ENCODE peak calls at places on chromosomes 1 and 21, in six cellular contexts. One of them, this sample, is unnamed.

GRCh38 chr1:89690595-89690994 is 57.7 kb downstream of the LRRC8C start:
- DNase-seq in heart right ventricle: no peak
- DNase-seq in HFF-Myc: no peak
- DNase-seq in brain microvascular endothelial cell: no peak
- DNase-seq in fibroblast of the aortic adventitia: no peak
- DNase-seq in GM13976: no peak
- DNase-seq in this sample: no peak

GRCh38 chr1:178142806-178143205 is 48.9 kb downstream of the RASAL2 start:
- DNase-seq in GM13976: no peak
- DNase-seq in fibroblast of the aortic adventitia: no peak
- DNase-seq in HFF-Myc: no peak
- DNase-seq in heart right ventricle: no peak
- DNase-seq in brain microvascular endothelial cell: no peak
- DNase-seq in this sample: no peak

GRCh38 chr1:149849246-149849946 is 50.0 kb upstream of the BOLA1 start:
- DNase-seq in fibroblast of the aortic adventitia: no peak
- DNase-seq in heart right ventricle: no peak
- DNase-seq in brain microvascular endothelial cell: no peak
- DNase-seq in HFF-Myc: no peak
- DNase-seq in GM13976: no peak
- DNase-seq in this sample: no peak

GRCh38 chr1:31502926-31503511 is 73.3 kb upstream of the TINAGL1 start:
- DNase-seq in heart right ventricle: no peak
- DNase-seq in GM13976: no peak
- DNase-seq in brain microvascular endothelial cell: no peak
- DNase-seq in fibroblast of the aortic adventitia: no peak
- DNase-seq in HFF-Myc: no peak
- DNase-seq in this sample: no peak

GRCh38 chr1:2132222-2133038 is 62.1 kb downstream of the FAAP20 start:
- DNase-seq in HFF-Myc: no peak
- DNase-seq in brain microvascular endothelial cell: peak
- DNase-seq in heart right ventricle: peak
- DNase-seq in fibroblast of the aortic adventitia: peak
- DNase-seq in GM13976: no peak
- DNase-seq in this sample: no peak

GRCh38 chr1:99548924-99549605 is 96.8 kb upstream of the PALMD start:
- DNase-seq in heart right ventricle: no peak
- DNase-seq in fibroblast of the aortic adventitia: peak
- DNase-seq in GM13976: no peak
- DNase-seq in brain microvascular endothelial cell: peak
- DNase-seq in HFF-Myc: no peak
- DNase-seq in this sample: no peak

GRCh38 chr1:1204425-1204920 is 1.9 kb downstream of the TNFRSF18 start:
- DNase-seq in fibroblast of the aortic adventitia: no peak
- DNase-seq in brain microvascular endothelial cell: no peak
- DNase-seq in HFF-Myc: no peak
- DNase-seq in heart right ventricle: no peak
- DNase-seq in GM13976: no peak
- DNase-seq in this sample: peak

GRCh38 chr1:8873506-8874229 is 4.8 kb downstream of the ENO1 start:
- DNase-seq in brain microvascular endothelial cell: peak
- DNase-seq in HFF-Myc: peak
- DNase-seq in heart right ventricle: peak
- DNase-seq in GM13976: no peak
- DNase-seq in fibroblast of the aortic adventitia: peak
- DNase-seq in this sample: no peak

GRCh38 chr1:204308023-204308628 is 51.6 kb downstream of the PLEKHA6 start:
- DNase-seq in HFF-Myc: no peak
- DNase-seq in brain microvascular endothelial cell: no peak
- DNase-seq in fibroblast of the aortic adventitia: peak
- DNase-seq in GM13976: no peak
- DNase-seq in heart right ventricle: no peak
- DNase-seq in this sample: no peak

GRCh38 chr1:232657426-232657825 is 27.5 kb upstream of the SIPA1L2 start:
- DNase-seq in fibroblast of the aortic adventitia: peak
- DNase-seq in heart right ventricle: no peak
- DNase-seq in brain microvascular endothelial cell: no peak
- DNase-seq in HFF-Myc: no peak
- DNase-seq in GM13976: no peak
- DNase-seq in this sample: no peak

GRCh38 chr1:180042994-180043622 is 88.5 kb downstream of the CEP350 start:
- DNase-seq in fibroblast of the aortic adventitia: peak
- DNase-seq in HFF-Myc: no peak
- DNase-seq in GM13976: no peak
- DNase-seq in brain microvascular endothelial cell: peak
- DNase-seq in heart right ventricle: no peak
- DNase-seq in this sample: no peak

GRCh38 chr1:6072774-6073479 is 27.2 kb downstream of the KCNAB2 start:
- DNase-seq in fibroblast of the aortic adventitia: no peak
- DNase-seq in GM13976: no peak
- DNase-seq in heart right ventricle: no peak
- DNase-seq in brain microvascular endothelial cell: no peak
- DNase-seq in HFF-Myc: no peak
- DNase-seq in this sample: no peak

GRCh38 chr1:198636391-198636790 is 2.4 kb upstream of the PTPRC start:
- DNase-seq in brain microvascular endothelial cell: no peak
- DNase-seq in GM13976: no peak
- DNase-seq in fibroblast of the aortic adventitia: no peak
- DNase-seq in HFF-Myc: no peak
- DNase-seq in heart right ventricle: no peak
- DNase-seq in this sample: no peak

GRCh38 chr1:82464362-82464931 is 663.7 kb downstream of the ADGRL2 start:
- DNase-seq in heart right ventricle: peak
- DNase-seq in GM13976: no peak
- DNase-seq in brain microvascular endothelial cell: peak
- DNase-seq in fibroblast of the aortic adventitia: peak
- DNase-seq in HFF-Myc: no peak
- DNase-seq in this sample: no peak

GRCh38 chr1:202844935-202845334 is 34.2 kb downstream of the PCAT6 start:
- DNase-seq in brain microvascular endothelial cell: no peak
- DNase-seq in GM13976: no peak
- DNase-seq in HFF-Myc: no peak
- DNase-seq in heart right ventricle: no peak
- DNase-seq in fibroblast of the aortic adventitia: no peak
- DNase-seq in this sample: no peak

GRCh38 chr1:210674151-210674550 is 345.4 kb downstream of the HHAT start:
- DNase-seq in brain microvascular endothelial cell: no peak
- DNase-seq in fibroblast of the aortic adventitia: no peak
- DNase-seq in GM13976: no peak
- DNase-seq in heart right ventricle: no peak
- DNase-seq in HFF-Myc: no peak
- DNase-seq in this sample: no peak

GRCh38 chr1:21818661-21819060 is 6.6 kb downstream of the LDLRAD2 start:
- DNase-seq in GM13976: peak
- DNase-seq in heart right ventricle: peak
- DNase-seq in HFF-Myc: no peak
- DNase-seq in brain microvascular endothelial cell: no peak
- DNase-seq in fibroblast of the aortic adventitia: peak
- DNase-seq in this sample: peak

GRCh38 chr21:20789696-20790095 is 208.5 kb upstream of the NCAM2 start:
- DNase-seq in brain microvascular endothelial cell: no peak
- DNase-seq in heart right ventricle: no peak
- DNase-seq in GM13976: no peak
- DNase-seq in fibroblast of the aortic adventitia: peak
- DNase-seq in HFF-Myc: no peak
- DNase-seq in this sample: no peak

GRCh38 chr21:34574581-34574980 is 40.3 kb downstream of the RCAN1 start:
- DNase-seq in GM13976: no peak
- DNase-seq in HFF-Myc: no peak
- DNase-seq in fibroblast of the aortic adventitia: no peak
- DNase-seq in heart right ventricle: no peak
- DNase-seq in brain microvascular endothelial cell: no peak
- DNase-seq in this sample: no peak

GRCh38 chr21:36419996-36420395 is 34.8 kb downstream of the CHAF1B start:
- DNase-seq in heart right ventricle: peak
- DNase-seq in brain microvascular endothelial cell: peak
- DNase-seq in fibroblast of the aortic adventitia: peak
- DNase-seq in HFF-Myc: peak
- DNase-seq in GM13976: peak
- DNase-seq in this sample: peak

DNA sequence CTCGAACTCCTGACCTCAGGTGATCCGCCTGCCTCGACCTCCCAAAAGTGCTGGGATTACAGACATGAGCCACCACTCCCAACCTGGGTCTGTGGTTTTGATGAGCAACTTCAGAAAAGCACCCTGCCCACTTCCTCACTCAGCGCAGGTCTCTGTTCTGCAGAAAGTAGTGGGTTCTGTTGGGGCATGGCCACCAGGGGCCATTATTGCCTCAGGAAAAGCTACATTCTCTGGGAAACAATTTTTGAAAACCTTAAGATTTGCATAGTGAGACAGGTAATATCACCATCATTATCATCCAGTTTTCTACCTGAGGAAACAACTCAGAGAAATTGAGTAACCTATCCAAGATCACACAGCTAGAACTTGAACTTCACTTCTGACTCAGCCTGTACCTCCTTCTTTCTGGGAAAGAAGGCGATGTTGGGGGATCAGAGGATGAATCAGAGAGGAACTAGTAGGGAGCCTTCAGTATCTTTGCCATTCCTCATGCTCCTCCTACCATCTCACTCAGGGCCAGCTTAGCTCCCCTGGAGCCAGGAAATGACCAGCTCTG is 7.1 kb upstream of the NES start:
- DNase-seq in heart right ventricle: no peak
- DNase-seq in GM13976: no peak
- DNase-seq in HFF-Myc: no peak
- DNase-seq in fibroblast of the aortic adventitia: peak
- DNase-seq in brain microvascular endothelial cell: no peak
- DNase-seq in this sample: no peak
- TF ChIP-seq CTCF in heart right ventricle: no peak
- TF ChIP-seq CTCF in GM13976: no peak
- TF ChIP-seq CTCF in HFF-Myc: no peak
- TF ChIP-seq CTCF in fibroblast of the aortic adventitia: peak
- TF ChIP-seq CTCF in brain microvascular endothelial cell: peak
- TF ChIP-seq CTCF in this sample: no peak

DNA sequence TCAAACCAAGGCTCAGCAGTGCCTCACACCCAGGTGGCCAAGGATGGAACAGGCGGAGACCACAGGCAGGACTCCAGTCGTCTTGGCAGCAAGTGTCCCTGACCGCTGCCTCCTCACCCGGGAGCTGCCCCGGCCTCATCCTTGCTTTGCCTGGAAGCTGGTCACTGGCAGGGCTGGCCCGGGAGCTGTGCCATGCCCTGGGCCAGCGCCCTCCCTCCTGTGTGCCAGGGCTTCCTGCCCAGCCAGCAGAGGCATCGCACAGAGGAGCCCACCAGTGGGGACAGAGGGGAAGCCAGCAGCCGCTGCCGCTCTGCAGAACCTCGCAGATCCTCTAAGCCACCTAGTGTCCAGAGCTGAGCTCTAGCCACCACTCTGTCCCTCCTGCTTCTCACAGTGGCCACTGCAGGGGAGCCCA is 7.8 kb downstream of the CASZ1 start:
- DNase-seq in HFF-Myc: no peak
- DNase-seq in heart right ventricle: peak
- DNase-seq in brain microvascular endothelial cell: no peak
- DNase-seq in fibroblast of the aortic adventitia: no peak
- DNase-seq in GM13976: no peak
- DNase-seq in this sample: peak
- TF ChIP-seq CTCF in HFF-Myc: no peak
- TF ChIP-seq CTCF in heart right ventricle: peak
- TF ChIP-seq CTCF in brain microvascular endothelial cell: peak
- TF ChIP-seq CTCF in fibroblast of the aortic adventitia: no peak
- TF ChIP-seq CTCF in GM13976: no peak
- TF ChIP-seq CTCF in this sample: no peak

GRCh38 chr21:31948681-31949080 is 75.9 kb downstream of the HUNK start:
- DNase-seq in brain microvascular endothelial cell: no peak
- DNase-seq in fibroblast of the aortic adventitia: no peak
- DNase-seq in heart right ventricle: no peak
- DNase-seq in GM13976: no peak
- DNase-seq in HFF-Myc: no peak
- DNase-seq in this sample: no peak

GRCh38 chr21:31943586-31943985 is 70.8 kb downstream of the HUNK start:
- DNase-seq in HFF-Myc: no peak
- DNase-seq in fibroblast of the aortic adventitia: no peak
- DNase-seq in GM13976: no peak
- DNase-seq in heart right ventricle: no peak
- DNase-seq in brain microvascular endothelial cell: no peak
- DNase-seq in this sample: no peak

GRCh38 chr21:31945116-31945515 is 72.3 kb downstream of the HUNK start:
- DNase-seq in brain microvascular endothelial cell: no peak
- DNase-seq in HFF-Myc: no peak
- DNase-seq in heart right ventricle: no peak
- DNase-seq in GM13976: no peak
- DNase-seq in fibroblast of the aortic adventitia: no peak
- DNase-seq in this sample: no peak

GRCh38 chr21:31946236-31946635 is 73.4 kb downstream of the HUNK start:
- DNase-seq in fibroblast of the aortic adventitia: no peak
- DNase-seq in heart right ventricle: no peak
- DNase-seq in GM13976: no peak
- DNase-seq in brain microvascular endothelial cell: no peak
- DNase-seq in HFF-Myc: no peak
- DNase-seq in this sample: no peak

DNA sequence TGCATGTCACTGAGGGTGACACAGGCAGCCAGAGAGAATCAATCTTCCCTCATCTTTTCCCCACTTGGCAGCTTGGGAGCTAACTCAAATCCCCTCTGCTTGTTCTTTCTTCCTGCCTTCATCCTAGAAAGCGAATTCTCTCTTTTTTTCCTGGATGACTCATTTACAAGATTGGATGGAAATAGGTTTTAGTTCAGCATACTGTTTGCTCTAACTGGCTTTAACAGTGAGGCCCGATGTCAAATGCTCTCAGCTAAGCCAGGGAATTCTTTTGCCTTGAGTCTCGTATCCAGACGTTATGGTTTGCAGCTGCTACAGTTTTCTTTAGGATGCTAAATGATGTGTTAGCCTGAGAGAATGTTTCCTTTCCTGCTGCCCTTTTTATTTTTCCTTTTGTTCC is 72.8 kb downstream of the HUNK start:
- DNase-seq in brain microvascular endothelial cell: no peak
- DNase-seq in heart right ventricle: no peak
- DNase-seq in GM13976: no peak
- DNase-seq in HFF-Myc: peak
- DNase-seq in fibroblast of the aortic adventitia: peak
- DNase-seq in this sample: no peak
- TF ChIP-seq CTCF in brain microvascular endothelial cell: no peak
- TF ChIP-seq CTCF in heart right ventricle: no peak
- TF ChIP-seq CTCF in GM13976: no peak
- TF ChIP-seq CTCF in HFF-Myc: no peak
- TF ChIP-seq CTCF in fibroblast of the aortic adventitia: no peak
- TF ChIP-seq CTCF in this sample: no peak

DNA sequence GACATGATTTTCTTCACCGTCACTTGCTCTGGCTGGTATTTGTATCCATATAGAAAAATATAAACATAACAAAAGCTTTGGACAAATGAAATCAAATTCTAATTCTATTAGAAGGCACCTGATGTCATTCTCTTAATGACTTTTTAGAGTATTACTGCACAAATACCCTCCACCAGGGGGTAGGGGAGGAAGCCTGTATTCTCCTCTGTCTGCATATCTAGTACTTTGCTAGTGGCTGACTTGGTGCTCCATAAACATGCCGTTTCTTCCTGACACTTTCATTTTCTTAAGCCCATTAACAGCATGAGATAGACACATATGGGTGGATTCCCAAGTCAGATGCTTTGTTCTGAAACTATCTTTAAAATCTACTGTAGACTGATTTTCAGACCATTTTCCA is 20.6 kb upstream of the KCNJ15 start:
- DNase-seq in brain microvascular endothelial cell: peak
- DNase-seq in GM13976: no peak
- DNase-seq in HFF-Myc: no peak
- DNase-seq in fibroblast of the aortic adventitia: no peak
- DNase-seq in heart right ventricle: no peak
- DNase-seq in this sample: no peak
- TF ChIP-seq CTCF in brain microvascular endothelial cell: peak
- TF ChIP-seq CTCF in GM13976: no peak
- TF ChIP-seq CTCF in HFF-Myc: no peak
- TF ChIP-seq CTCF in fibroblast of the aortic adventitia: no peak
- TF ChIP-seq CTCF in heart right ventricle: no peak
- TF ChIP-seq CTCF in this sample: no peak

GRCh38 chr1:91805343-91805801 is 80.6 kb downstream of the TGFBR3 start:
- DNase-seq in GM13976: no peak
- DNase-seq in fibroblast of the aortic adventitia: no peak
- DNase-seq in HFF-Myc: no peak
- DNase-seq in brain microvascular endothelial cell: no peak
- DNase-seq in heart right ventricle: no peak
- DNase-seq in this sample: no peak
- TF ChIP-seq CTCF in GM13976: no peak
- TF ChIP-seq CTCF in fibroblast of the aortic adventitia: no peak
- TF ChIP-seq CTCF in HFF-Myc: no peak
- TF ChIP-seq CTCF in brain microvascular endothelial cell: no peak
- TF ChIP-seq CTCF in heart right ventricle: no peak
- TF ChIP-seq CTCF in this sample: no peak

This sample was measured in glutamatergic neuron.